ENCODE peak calls at places on chromosomes 12 and 14, in five cellular contexts. One of them, this sample, is unnamed.

GRCh38 chr14:43535231-43535838 is 971.7 kb downstream of the FSCB start:
- DNase-seq in KBM-7: no peak
- DNase-seq in fibroblast of pulmonary artery: no peak
- DNase-seq in CD8-positive, alpha-beta memory T cell: no peak
- DNase-seq in NCI-H1417 treated with DMSO at 0.1 percent for 48 hours: no peak
- DNase-seq in this sample: no peak

GRCh38 chr14:89246290-89246689 is 170.7 kb downstream of the FOXN3 start:
- DNase-seq in KBM-7: no peak
- DNase-seq in fibroblast of pulmonary artery: no peak
- DNase-seq in CD8-positive, alpha-beta memory T cell: no peak
- DNase-seq in NCI-H1417 treated with DMSO at 0.1 percent for 48 hours: no peak
- DNase-seq in this sample: no peak

GRCh38 chr14:64178814-64179213 is 115.4 kb downstream of the ESR2 start:
- DNase-seq in KBM-7: no peak
- DNase-seq in fibroblast of pulmonary artery: no peak
- DNase-seq in CD8-positive, alpha-beta memory T cell: no peak
- DNase-seq in NCI-H1417 treated with DMSO at 0.1 percent for 48 hours: no peak
- DNase-seq in this sample: no peak

GRCh38 chr12:69405466-69405865 is 45.9 kb downstream of the YEATS4 start:
- DNase-seq in KBM-7: no peak
- DNase-seq in fibroblast of pulmonary artery: peak; percentile 97
- DNase-seq in CD8-positive, alpha-beta memory T cell: no peak
- DNase-seq in NCI-H1417 treated with DMSO at 0.1 percent for 48 hours: no peak
- DNase-seq in this sample: peak; percentile 95

GRCh38 chr12:122721057-122721545 is 4.5 kb upstream of the HCAR3 start:
- DNase-seq in KBM-7: no peak
- DNase-seq in fibroblast of pulmonary artery: peak; percentile 3
- DNase-seq in CD8-positive, alpha-beta memory T cell: no peak
- DNase-seq in NCI-H1417 treated with DMSO at 0.1 percent for 48 hours: no peak
- DNase-seq in this sample: no peak

GRCh38 chr12:50637870-50638481 is 125.9 kb upstream of the ATF1 start:
- DNase-seq in KBM-7: peak; percentile 59
- DNase-seq in fibroblast of pulmonary artery: peak; percentile 77
- DNase-seq in CD8-positive, alpha-beta memory T cell: no peak
- DNase-seq in NCI-H1417 treated with DMSO at 0.1 percent for 48 hours: no peak
- DNase-seq in this sample: peak; percentile 35

GRCh38 chr12:124939428-124940142 is 25.1 kb upstream of the UBC start:
- DNase-seq in KBM-7: peak; percentile 96
- DNase-seq in fibroblast of pulmonary artery: peak; percentile 94
- DNase-seq in CD8-positive, alpha-beta memory T cell: peak; percentile 76
- DNase-seq in NCI-H1417 treated with DMSO at 0.1 percent for 48 hours: no peak
- DNase-seq in this sample: peak; percentile 72

GRCh38 chr12:120138366-120138765 is 21.8 kb upstream of the RAB35 start:
- DNase-seq in KBM-7: no peak
- DNase-seq in fibroblast of pulmonary artery: no peak
- DNase-seq in CD8-positive, alpha-beta memory T cell: no peak
- DNase-seq in NCI-H1417 treated with DMSO at 0.1 percent for 48 hours: no peak
- DNase-seq in this sample: no peak

GRCh38 chr14:76975865-76976622 is 52.5 kb downstream of the IRF2BPL start:
- DNase-seq in KBM-7: no peak
- DNase-seq in fibroblast of pulmonary artery: no peak
- DNase-seq in CD8-positive, alpha-beta memory T cell: no peak
- DNase-seq in NCI-H1417 treated with DMSO at 0.1 percent for 48 hours: no peak
- DNase-seq in this sample: no peak

GRCh38 chr12:14578646-14579045 is 11.0 kb upstream of the PLBD1 start:
- DNase-seq in KBM-7: no peak
- DNase-seq in fibroblast of pulmonary artery: no peak
- DNase-seq in CD8-positive, alpha-beta memory T cell: no peak
- DNase-seq in NCI-H1417 treated with DMSO at 0.1 percent for 48 hours: no peak
- DNase-seq in this sample: no peak

GRCh38 chr12:12927211-12928079 is 24.5 kb downstream of the GPRC5D start:
- DNase-seq in KBM-7: no peak
- DNase-seq in fibroblast of pulmonary artery: peak; percentile 77
- DNase-seq in CD8-positive, alpha-beta memory T cell: peak; percentile 8
- DNase-seq in NCI-H1417 treated with DMSO at 0.1 percent for 48 hours: no peak
- DNase-seq in this sample: peak; percentile 93

GRCh38 chr12:26845057-26845666 is 12.2 kb upstream of the ITPR2 start:
- DNase-seq in KBM-7: peak; percentile 54
- DNase-seq in fibroblast of pulmonary artery: peak; percentile 71
- DNase-seq in CD8-positive, alpha-beta memory T cell: no peak
- DNase-seq in NCI-H1417 treated with DMSO at 0.1 percent for 48 hours: no peak
- DNase-seq in this sample: peak; percentile 50

GRCh38 chr12:107612508-107612907 is 73.1 kb upstream of the PWP1 start:
- DNase-seq in KBM-7: no peak
- DNase-seq in fibroblast of pulmonary artery: no peak
- DNase-seq in CD8-positive, alpha-beta memory T cell: no peak
- DNase-seq in NCI-H1417 treated with DMSO at 0.1 percent for 48 hours: no peak
- DNase-seq in this sample: no peak

GRCh38 chr12:41424651-41425050 is 236.5 kb downstream of the PDZRN4 start:
- DNase-seq in KBM-7: no peak
- DNase-seq in fibroblast of pulmonary artery: no peak
- DNase-seq in CD8-positive, alpha-beta memory T cell: no peak
- DNase-seq in NCI-H1417 treated with DMSO at 0.1 percent for 48 hours: no peak
- DNase-seq in this sample: no peak

GRCh38 chr14:74618078-74618952 is 6.3 kb upstream of the LTBP2 start:
- DNase-seq in KBM-7: peak; percentile 58
- DNase-seq in fibroblast of pulmonary artery: peak; percentile 78
- DNase-seq in CD8-positive, alpha-beta memory T cell: peak; percentile 71
- DNase-seq in NCI-H1417 treated with DMSO at 0.1 percent for 48 hours: no peak
- DNase-seq in this sample: peak; percentile 80

GRCh38 chr12:80056845-80057244 is 42.5 kb upstream of the OTOGL start:
- DNase-seq in KBM-7: no peak
- DNase-seq in fibroblast of pulmonary artery: peak; percentile 88
- DNase-seq in CD8-positive, alpha-beta memory T cell: no peak
- DNase-seq in NCI-H1417 treated with DMSO at 0.1 percent for 48 hours: no peak
- DNase-seq in this sample: no peak

GRCh38 chr14:49962616-49963015 is 69.7 kb downstream of the ARF6 start:
- DNase-seq in KBM-7: no peak
- DNase-seq in fibroblast of pulmonary artery: no peak
- DNase-seq in CD8-positive, alpha-beta memory T cell: no peak
- DNase-seq in NCI-H1417 treated with DMSO at 0.1 percent for 48 hours: no peak
- DNase-seq in this sample: no peak

GRCh38 chr14:102723650-102724049 is 53.6 kb upstream of the TRAF3 start:
- DNase-seq in KBM-7: no peak
- DNase-seq in fibroblast of pulmonary artery: no peak
- DNase-seq in CD8-positive, alpha-beta memory T cell: no peak
- DNase-seq in NCI-H1417 treated with DMSO at 0.1 percent for 48 hours: no peak
- DNase-seq in this sample: no peak

GRCh38 chr12:124506145-124506831 is 61.1 kb downstream of the NCOR2 start:
- DNase-seq in KBM-7: peak; percentile 99
- DNase-seq in fibroblast of pulmonary artery: peak; percentile 83
- DNase-seq in CD8-positive, alpha-beta memory T cell: no peak
- DNase-seq in NCI-H1417 treated with DMSO at 0.1 percent for 48 hours: peak; percentile 84
- DNase-seq in this sample: no peak

GRCh38 chr12:1798734-1799067 is 21.7 kb upstream of the LRTM2 start:
- DNase-seq in KBM-7: no peak
- DNase-seq in fibroblast of pulmonary artery: no peak
- DNase-seq in CD8-positive, alpha-beta memory T cell: no peak
- DNase-seq in NCI-H1417 treated with DMSO at 0.1 percent for 48 hours: no peak
- DNase-seq in this sample: no peak

GRCh38 chr14:91858536-91859275 is 8.6 kb downstream of the TC2N start:
- DNase-seq in KBM-7: no peak
- DNase-seq in fibroblast of pulmonary artery: peak; percentile 29
- DNase-seq in CD8-positive, alpha-beta memory T cell: no peak
- DNase-seq in NCI-H1417 treated with DMSO at 0.1 percent for 48 hours: no peak
- DNase-seq in this sample: peak; percentile 57

GRCh38 chr14:53391156-53391555 is 238.0 kb upstream of the DDHD1 start:
- DNase-seq in KBM-7: no peak
- DNase-seq in fibroblast of pulmonary artery: peak; percentile 59
- DNase-seq in CD8-positive, alpha-beta memory T cell: no peak
- DNase-seq in NCI-H1417 treated with DMSO at 0.1 percent for 48 hours: no peak
- DNase-seq in this sample: no peak

GRCh38 chr14:67232066-67232465 is 9.2 kb upstream of the PALS1 start:
- DNase-seq in KBM-7: no peak
- DNase-seq in fibroblast of pulmonary artery: no peak
- DNase-seq in CD8-positive, alpha-beta memory T cell: no peak
- DNase-seq in NCI-H1417 treated with DMSO at 0.1 percent for 48 hours: no peak
- DNase-seq in this sample: no peak

GRCh38 chr12:57225680-57226190 is 3.8 kb upstream of the SHMT2 start:
- DNase-seq in KBM-7: no peak
- DNase-seq in fibroblast of pulmonary artery: no peak
- DNase-seq in CD8-positive, alpha-beta memory T cell: no peak
- DNase-seq in NCI-H1417 treated with DMSO at 0.1 percent for 48 hours: no peak
- DNase-seq in this sample: no peak

GRCh38 chr14:49508124-49508523 is 78.1 kb downstream of the RPS29 start:
- DNase-seq in KBM-7: no peak
- DNase-seq in fibroblast of pulmonary artery: no peak
- DNase-seq in CD8-positive, alpha-beta memory T cell: no peak
- DNase-seq in NCI-H1417 treated with DMSO at 0.1 percent for 48 hours: no peak
- DNase-seq in this sample: no peak

GRCh38 chr14:96131836-96132235 is 72.8 kb upstream of the BDKRB2 start:
- DNase-seq in KBM-7: no peak
- DNase-seq in fibroblast of pulmonary artery: no peak
- DNase-seq in CD8-positive, alpha-beta memory T cell: no peak
- DNase-seq in NCI-H1417 treated with DMSO at 0.1 percent for 48 hours: no peak
- DNase-seq in this sample: no peak

GRCh38 chr12:21502164-21502496 is 541 bp downstream of the GOLT1B start:
- DNase-seq in KBM-7: no peak
- DNase-seq in fibroblast of pulmonary artery: peak; percentile 20
- DNase-seq in CD8-positive, alpha-beta memory T cell: peak; percentile 27
- DNase-seq in NCI-H1417 treated with DMSO at 0.1 percent for 48 hours: no peak
- DNase-seq in this sample: peak; percentile 28

GRCh38 chr14:86166541-86166940 is 636.6 kb downstream of the FLRT2 start:
- DNase-seq in KBM-7: no peak
- DNase-seq in fibroblast of pulmonary artery: no peak
- DNase-seq in CD8-positive, alpha-beta memory T cell: no peak
- DNase-seq in NCI-H1417 treated with DMSO at 0.1 percent for 48 hours: no peak
- DNase-seq in this sample: no peak

This sample was measured in A549.